ENCODE peak calls at places on chromosomes 5 and 9, in four cellular contexts. B, A, U and H are unnamed samples.
A peak's percentile ranks its signal among the peaks of the same experiment; 100 is the strongest.

GRCh38 chr9:19464764-19465570 is 56.2 kb downstream of the ACER2 start:
- DNase-seq in B (peak; percentile 95), A (peak; percentile 51), U (peak; percentile 73), H (peak; percentile 94)

GRCh38 chr5:42745426-42745825 is 11.2 kb upstream of the CCDC152 start:
- DNase-seq in B (no peak), U (peak; percentile 14), A (peak; percentile 25), H (no peak)

GRCh38 chr5:82863260-82863659 is 213.9 kb downstream of the TMEM167A start:
- DNase-seq in A (no peak), B (no peak), U (no peak), H (no peak)

GRCh38 chr9:84154320-84154719 is 173.7 kb downstream of the RMI1 start:
- DNase-seq in U (no peak), B (no peak), A (no peak), H (no peak)

GRCh38 chr9:121059998-121060636 is 10.0 kb upstream of the C5 start:
- DNase-seq in A (no peak), U (peak; percentile 56), B (no peak), H (no peak)

GRCh38 chr5:106361905-106362304 is 1308.8 kb downstream of the EFNA5 start:
- DNase-seq in U (no peak), A (no peak), B (no peak), H (no peak)

GRCh38 chr5:1439388-1440097 is 5.7 kb downstream of the SLC6A3 start:
- DNase-seq in U (no peak), B (no peak), A (no peak), H (no peak)

GRCh38 chr9:4465910-4466309 is 24.4 kb upstream of the SLC1A1 start:
- DNase-seq in A (no peak), U (no peak), B (no peak), H (no peak)

GRCh38 chr5:149596712-149597111 is 15.4 kb downstream of the ARHGEF37 start:
- DNase-seq in B (no peak), U (no peak), A (no peak), H (no peak)

GRCh38 chr5:40841068-40841805 is at the start of gene CARD6:
- DNase-seq in A (no peak), B (no peak), U (no peak), H (no peak)

GRCh38 chr5:143964919-143965318 is 153.0 kb downstream of the HMHB1 start:
- DNase-seq in B (no peak), U (no peak), A (no peak), H (no peak)
- TF ChIP-seq TAF1 in B (no peak), U (no peak), A (no peak), H (no peak)

GRCh38 chr5:90529234-90529938 is at the start of gene LYSMD3:
- DNase-seq in A (peak; percentile 92), B (peak; percentile 83), U (peak; percentile 92), H (peak; percentile 87)

GRCh38 chr5:90530736-90531487 is 1.5 kb upstream of the LYSMD3 start:
- DNase-seq in U (no peak), B (no peak), A (no peak), H (no peak)

GRCh38 chr5:90529939-90530677 is 724 bp upstream of the LYSMD3 start:
- DNase-seq in A (no peak), U (peak; percentile 67), B (peak; percentile 28), H (no peak)

GRCh38 chr5:90533794-90534193 is 4.4 kb upstream of the LYSMD3 start:
- DNase-seq in B (no peak), U (no peak), A (no peak), H (no peak)

GRCh38 chr5:90528704-90529233 is 615 bp downstream of the LYSMD3 start:
- DNase-seq in U (no peak), A (no peak), B (no peak), H (peak; percentile 2)
- TF ChIP-seq TAF1 in U (no peak), A (no peak), B (no peak), H (no peak)

GRCh38 chr5:132428147-132428482 is 58.6 kb downstream of the SLC22A5 start:
- DNase-seq in A (no peak), B (no peak), U (no peak), H (no peak)

GRCh38 chr5:132425975-132426524 is 56.5 kb downstream of the SLC22A5 start:
- DNase-seq in U (no peak), B (no peak), A (no peak), H (no peak)

GRCh38 chr5:132425009-132425937 is 55.8 kb downstream of the SLC22A5 start:
- DNase-seq in U (no peak), A (no peak), B (peak; percentile 61), H (peak; percentile 42)

GRCh38 chr5:132427285-132428146 is 58.0 kb downstream of the SLC22A5 start:
- DNase-seq in B (no peak), A (no peak), U (no peak), H (no peak)

DNA sequence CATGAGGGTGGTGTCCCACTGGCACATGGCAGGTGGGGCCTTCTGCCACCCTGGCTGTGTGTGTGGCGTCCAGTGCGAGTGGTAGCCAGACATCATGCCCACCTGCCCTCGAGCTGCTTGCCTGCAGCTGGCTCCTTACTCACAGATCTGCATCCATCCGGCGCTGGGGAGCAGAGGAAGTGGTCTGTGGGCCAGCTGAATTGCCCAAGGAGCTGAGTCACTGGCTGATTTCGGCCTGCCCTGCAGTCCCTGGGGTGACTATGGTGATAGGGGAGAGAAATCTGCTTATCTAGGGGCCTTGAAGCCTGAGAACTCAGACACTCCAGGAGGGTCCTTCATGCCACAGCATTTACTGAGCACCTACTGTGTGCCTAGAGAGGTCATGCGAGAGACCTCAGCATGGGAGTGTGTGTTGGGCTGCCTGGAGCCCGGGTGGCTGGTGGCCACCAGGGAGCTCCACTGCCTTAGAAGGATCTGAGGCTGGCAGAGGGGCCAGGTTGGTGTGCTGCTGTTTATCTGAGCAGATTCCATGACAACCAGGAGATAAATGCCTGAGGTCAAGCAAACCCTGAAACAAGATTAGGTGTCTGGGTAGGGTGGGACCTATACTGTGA is 57.1 kb downstream of the SLC22A5 start:
- DNase-seq in U (peak; percentile 58), B (peak; percentile 48), A (no peak), H (peak; percentile 30)
- TF ChIP-seq TAF1 in U (no peak), B (no peak), A (no peak), H (no peak)

GRCh38 chr9:131856105-131856504 is 116.2 kb upstream of the RAPGEF1 start:
- DNase-seq in A (peak; percentile 47), U (peak; percentile 48), B (no peak), H (no peak)
- TF ChIP-seq TAF1 in A (no peak), U (no peak), B (no peak), H (no peak)

GRCh38 chr5:172186114-172186695 is 1.8 kb downstream of the STK10 start:
- DNase-seq in B (no peak), A (no peak), U (no peak), H (no peak)

GRCh38 chr5:172188033-172188892 is at the start of gene STK10:
- DNase-seq in U (peak; percentile 80), A (no peak), B (peak; percentile 94), H (peak; percentile 94)

GRCh38 chr5:172187118-172188032 is 649 bp downstream of the STK10 start:
- DNase-seq in A (no peak), U (peak; percentile 44), B (peak; percentile 45), H (no peak)

GRCh38 chr5:172189693-172190296 is 1.8 kb upstream of the STK10 start:
- DNase-seq in B (no peak), U (no peak), A (no peak), H (no peak)

DNA sequence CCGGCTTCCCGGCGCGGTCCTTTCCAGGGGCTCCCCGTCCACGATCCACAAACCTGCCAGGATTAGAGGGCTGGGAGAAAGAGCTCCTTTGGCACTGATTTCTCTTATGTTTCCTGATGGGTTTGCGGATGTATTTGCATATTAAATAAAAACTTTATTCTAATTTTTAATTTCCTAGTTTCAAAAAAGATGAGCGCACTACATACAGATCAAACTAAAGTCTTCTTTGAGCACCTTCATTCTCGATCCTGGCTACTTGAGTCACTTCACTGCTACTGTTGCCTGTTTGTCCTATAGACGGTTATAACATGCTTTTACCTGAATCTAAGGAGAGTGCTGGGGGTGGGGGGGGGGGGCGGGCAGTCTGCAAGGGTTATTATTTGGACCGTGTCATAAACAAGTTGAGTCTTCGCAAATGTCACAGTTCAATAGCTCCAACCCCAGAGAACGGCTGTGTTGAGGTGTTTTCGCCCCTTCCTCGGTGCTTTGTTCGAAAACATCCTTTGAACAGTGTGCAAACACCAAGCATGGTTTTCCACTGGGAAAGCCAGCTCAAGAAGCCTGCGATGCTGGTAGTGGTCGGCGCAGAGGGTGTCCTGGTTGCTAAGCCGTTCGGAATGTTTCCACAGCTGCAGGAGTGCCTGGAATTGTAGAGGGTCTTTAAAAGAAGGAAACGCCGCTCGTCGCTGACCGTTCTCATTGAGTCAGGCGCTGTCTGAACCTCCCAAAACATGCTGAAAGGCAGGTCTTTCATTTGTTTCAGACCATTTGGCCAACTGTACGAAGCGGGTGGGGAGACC is 1.1 kb upstream of the STK10 start:
- DNase-seq in A (no peak), B (no peak), U (no peak), H (no peak)
- TF ChIP-seq TAF1 in A (no peak), B (no peak), U (no peak), H (no peak)

DNA sequence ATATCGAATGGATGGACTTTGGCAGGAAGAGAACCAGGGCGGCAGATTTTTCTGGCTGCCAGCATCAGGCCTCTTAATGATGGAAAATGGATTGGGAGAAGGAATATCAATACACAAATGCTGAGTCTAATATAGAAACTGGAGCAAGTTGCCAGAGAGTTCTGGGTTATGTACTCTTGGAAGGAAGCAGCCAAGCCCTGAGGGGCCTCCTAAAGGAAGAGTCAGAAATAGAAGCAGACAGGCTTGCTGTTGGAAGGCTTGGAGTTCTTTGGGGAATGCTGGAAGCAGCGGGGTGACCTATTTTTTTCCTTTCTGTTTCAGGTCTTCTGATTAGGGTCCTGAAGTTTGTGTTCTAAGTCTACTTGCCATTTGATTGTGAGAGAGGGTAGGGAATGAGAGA is 428.5 kb downstream of the DMAC1 start:
- DNase-seq in U (no peak), A (no peak), B (no peak), H (no peak)
- TF ChIP-seq TAF1 in U (no peak), A (no peak), B (no peak), H (no peak)

GRCh38 chr5:118953652-118954005 is 34.7 kb downstream of the DTWD2 start:
- DNase-seq in U (no peak), B (no peak), A (no peak), H (no peak)

GRCh38 chr5:118956727-118957126 is 31.6 kb downstream of the DTWD2 start:
- DNase-seq in A (no peak), U (no peak), B (no peak), H (no peak)

DNA sequence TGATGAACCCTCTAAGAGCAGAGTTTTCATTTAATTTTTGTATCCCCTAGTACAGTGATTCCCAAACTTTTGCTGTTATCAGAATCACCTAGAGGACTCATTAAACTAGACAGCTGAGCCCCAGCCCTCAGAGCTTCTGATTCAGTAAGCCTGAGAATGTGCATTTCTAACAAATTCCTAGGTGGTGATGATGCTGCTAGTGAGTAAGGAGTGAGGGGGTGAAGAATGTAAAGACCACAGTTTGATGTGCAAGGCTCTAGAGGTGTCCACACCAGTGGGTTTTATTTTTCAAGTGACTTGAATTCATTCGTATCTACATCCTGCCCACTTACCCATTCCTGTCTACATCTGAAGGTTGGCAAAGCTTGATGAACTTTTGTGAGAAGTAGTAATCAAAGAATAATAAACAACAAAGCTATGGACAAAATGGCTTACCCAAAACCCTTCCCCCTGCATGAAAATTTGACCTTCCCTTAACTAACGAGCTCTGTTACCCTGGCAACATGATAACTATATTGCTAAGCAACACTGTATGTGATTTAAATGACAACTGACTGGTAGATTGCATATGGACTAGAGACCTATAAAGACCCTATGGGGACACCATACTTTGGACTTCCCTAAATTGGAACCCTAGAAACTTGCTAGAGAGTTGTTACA is 35.2 kb downstream of the DTWD2 start:
- DNase-seq in B (no peak), U (no peak), A (peak; percentile 25), H (no peak)
- TF ChIP-seq TAF1 in B (no peak), U (no peak), A (no peak), H (no peak)

GRCh38 chr9:136225748-136226679 is 19.6 kb downstream of the QSOX2 start:
- DNase-seq in U (peak; percentile 44), B (peak; percentile 92), A (peak; percentile 44), H (peak; percentile 95)
- TF ChIP-seq TAF1 in U (no peak), B (no peak), A (no peak), H (no peak)